ENCODE peak calls at places on chromosomes 6 and 20, in seven cellular contexts. U, S, D, J, N, M and V are unnamed samples.

GRCh38 chr6:118501099-118501498 is 47.0 kb upstream of the PLN start:
- DNase-seq in U (no peak), S (no peak), D (no peak), J (no peak), N (no peak), M (no peak), V (no peak)

GRCh38 chr6:2919886-2920285 is 16.8 kb upstream of the SERPINB9 start:
- DNase-seq in U (no peak), S (no peak), D (no peak), J (no peak), N (no peak), M (peak), V (no peak)

GRCh38 chr20:20547221-20547875 is 165.1 kb downstream of the RALGAPA2 start:
- DNase-seq in U (no peak), S (no peak), D (no peak), J (no peak), N (peak), M (no peak), V (no peak)

GRCh38 chr6:15389759-15390723 is 144.2 kb downstream of the JARID2 start:
- DNase-seq in U (peak), S (peak), D (peak), J (peak), N (peak), M (no peak), V (no peak)

GRCh38 chr20:60104980-60105379 is 146.8 kb downstream of the CDH26 start:
- DNase-seq in U (no peak), S (no peak), D (no peak), J (no peak), N (no peak), M (peak), V (no peak)

GRCh38 chr6:17013701-17014100 is 88.1 kb upstream of the STMND1 start:
- DNase-seq in U (no peak), S (no peak), D (no peak), J (no peak), N (no peak), M (no peak), V (no peak)

GRCh38 chr6:89644864-89645263 is 6.3 kb upstream of the LYRM2 start:
- DNase-seq in U (no peak), S (no peak), D (no peak), J (no peak), N (no peak), M (no peak), V (peak)

GRCh38 chr20:21522479-21523397 is 8.9 kb upstream of the NKX2-2 start:
- DNase-seq in U (no peak), S (peak), D (no peak), J (no peak), N (no peak), M (peak), V (no peak)

GRCh38 chr6:48624631-48625030 is 513.6 kb upstream of the PTCHD4 start:
- DNase-seq in U (no peak), S (no peak), D (no peak), J (no peak), N (no peak), M (no peak), V (no peak)

GRCh38 chr6:48626421-48626820 is 515.4 kb upstream of the PTCHD4 start:
- DNase-seq in U (no peak), S (no peak), D (no peak), J (no peak), N (no peak), M (no peak), V (no peak)

GRCh38 chr6:48630511-48630910 is 519.5 kb upstream of the PTCHD4 start:
- DNase-seq in U (no peak), S (no peak), D (no peak), J (no peak), N (no peak), M (no peak), V (no peak)

GRCh38 chr6:48628316-48628715 is 517.3 kb upstream of the PTCHD4 start:
- DNase-seq in U (no peak), S (no peak), D (no peak), J (no peak), N (no peak), M (no peak), V (no peak)
- TF ChIP-seq JUND in U (no peak), S (no peak), D (no peak), J (no peak), N (no peak), M (no peak), V (no peak)

DNA sequence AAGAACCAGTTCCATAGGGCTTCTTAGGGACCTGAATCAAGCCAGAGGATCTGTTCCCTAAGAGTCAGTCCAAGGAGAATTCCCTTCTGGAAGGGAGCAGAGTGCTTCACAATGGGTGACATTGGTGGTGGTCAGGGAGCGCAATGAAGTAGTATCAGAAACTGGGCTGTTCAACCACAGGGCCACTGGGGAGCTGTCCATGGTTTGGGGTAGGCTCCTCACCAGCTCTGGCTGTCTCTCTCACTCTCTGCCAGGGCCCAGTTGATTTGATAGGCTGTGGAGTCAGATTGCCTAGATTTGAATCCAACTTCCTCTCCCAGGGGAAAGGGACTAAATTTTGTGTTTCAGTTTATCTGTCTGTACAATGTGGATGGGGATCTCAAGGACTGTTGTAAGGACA is 36.7 kb upstream of the CHD6 start:
- DNase-seq in U (no peak), S (no peak), D (peak), J (no peak), N (no peak), M (no peak), V (peak)
- TF ChIP-seq JUND in U (no peak), S (no peak), D (no peak), J (no peak), N (no peak), M (no peak), V (no peak)

GRCh38 chr6:1485678-1486077 is 96.3 kb downstream of the FOXF2 start:
- DNase-seq in U (peak), S (no peak), D (no peak), J (no peak), N (no peak), M (no peak), V (no peak)
- TF ChIP-seq JUND in U (peak), S (no peak), D (no peak), J (no peak), N (no peak), M (no peak), V (no peak)

GRCh38 chr6:91387290-91388062 is 800.6 kb upstream of the MAP3K7 start:
- DNase-seq in U (no peak), S (no peak), D (no peak), J (no peak), N (no peak), M (peak), V (no peak)
- TF ChIP-seq JUND in U (no peak), S (no peak), D (no peak), J (no peak), N (no peak), M (no peak), V (no peak)

GRCh38 chr6:167825759-167826229 is 917 bp upstream of the AFDN start:
- DNase-seq in U (peak), S (peak), D (peak), J (no peak), N (peak), M (peak), V (peak)
- TF ChIP-seq JUND in U (no peak), S (no peak), D (no peak), J (no peak), N (peak), M (no peak), V (no peak)

GRCh38 chr6:82906951-82907350 is 158.7 kb downstream of the UBE3D start:
- DNase-seq in U (no peak), S (no peak), D (no peak), J (no peak), N (no peak), M (no peak), V (no peak)
- TF ChIP-seq JUND in U (peak), S (no peak), D (no peak), J (no peak), N (no peak), M (no peak), V (no peak)

GRCh38 chr6:72084992-72085569 is 198.7 kb downstream of the RIMS1 start:
- DNase-seq in U (no peak), S (no peak), D (no peak), J (no peak), N (no peak), M (no peak), V (no peak)
- TF ChIP-seq JUND in U (no peak), S (no peak), D (no peak), J (no peak), N (no peak), M (no peak), V (no peak)